ENCODE peak calls at places on chromosome 4, in six cellular contexts. Y is mesothelial cell of epicardium, G is body of pancreas, F is posterior cingulate gyrus, U is non-pigmented ciliary epithelial cell, W is stromal cell of bone marrow. I is an unnamed sample.

GRCh38 chr4:135316266-135316779 is 1114.7 kb upstream of the PABPC4L start:
- DNase-seq in Y (no peak), G (no peak), F (no peak), U (no peak), W (no peak), I (no peak)

GRCh38 chr4:15420642-15421041 is 7.2 kb upstream of the C1QTNF7 start:
- DNase-seq in Y (no peak), G (no peak), F (no peak), U (peak; percentile 64), W (peak; percentile 83), I (no peak)

GRCh38 chr4:55348436-55348835 is 2.4 kb downstream of the SRD5A3 start:
- DNase-seq in Y (no peak), G (no peak), F (no peak), U (no peak), W (no peak), I (no peak)

GRCh38 chr4:78592104-78592783 is 40.7 kb downstream of the ANXA3 start:
- DNase-seq in Y (no peak), G (no peak), F (no peak), U (no peak), W (no peak), I (no peak)

GRCh38 chr4:158760866-158761265 is 8.0 kb upstream of the FNIP2 start:
- DNase-seq in Y (no peak), G (no peak), F (no peak), U (no peak), W (no peak), I (no peak)

GRCh38 chr4:150668824-150669223 is 86.9 kb downstream of the MAB21L2 start:
- DNase-seq in Y (no peak), G (no peak), F (no peak), U (no peak), W (no peak), I (no peak)

GRCh38 chr4:125736057-125736456 is 421.3 kb downstream of the FAT4 start:
- DNase-seq in Y (no peak), G (no peak), F (no peak), U (no peak), W (peak; percentile 16), I (no peak)

GRCh38 chr4:159768011-159768410 is 665.1 kb downstream of the RAPGEF2 start:
- DNase-seq in Y (no peak), G (no peak), F (no peak), U (peak; percentile 52), W (no peak), I (no peak)

GRCh38 chr4:212438-213174 is 88.3 kb downstream of the ZNF718 start:
- DNase-seq in Y (no peak), G (peak; percentile 85), F (peak; percentile 96), U (peak; percentile 70), W (peak; percentile 75), I (peak; percentile 63)

GRCh38 chr4:150589174-150589573 is 7.2 kb downstream of the MAB21L2 start:
- DNase-seq in Y (no peak), G (no peak), F (no peak), U (no peak), W (no peak), I (no peak)

GRCh38 chr4:77699731-77700210 is 94.2 kb downstream of the CXCL13 start:
- DNase-seq in Y (no peak), G (no peak), F (no peak), U (peak; percentile 80), W (peak; percentile 41), I (no peak)

GRCh38 chr4:102736636-102737549 is 23.9 kb downstream of the MANBA start:
- DNase-seq in Y (no peak), G (no peak), F (no peak), U (no peak), W (no peak), I (no peak)

GRCh38 chr4:55336138-55337034 is 9.7 kb upstream of the SRD5A3 start:
- DNase-seq in Y (no peak), G (no peak), F (no peak), U (no peak), W (no peak), I (no peak)

GRCh38 chr4:161642708-161643107 is 521.1 kb downstream of the FSTL5 start:
- DNase-seq in Y (no peak), G (no peak), F (no peak), U (no peak), W (no peak), I (no peak)

GRCh38 chr4:32117696-32118095 is 1397.5 kb downstream of the PCDH7 start:
- DNase-seq in Y (no peak), G (no peak), F (no peak), U (no peak), W (no peak), I (no peak)

GRCh38 chr4:17188035-17188967 is 289.9 kb upstream of the LDB2 start:
- DNase-seq in Y (no peak), G (no peak), F (no peak), U (no peak), W (no peak), I (no peak)

GRCh38 chr4:161287678-161288352 is 876.0 kb downstream of the FSTL5 start:
- DNase-seq in Y (no peak), G (no peak), F (no peak), U (no peak), W (no peak), I (no peak)

GRCh38 chr4:122930877-122931276 is 8.5 kb upstream of the NUDT6 start:
- DNase-seq in Y (no peak), G (no peak), F (no peak), U (no peak), W (no peak), I (no peak)

GRCh38 chr4:150826302-150826701 is 188.8 kb downstream of the LRBA start:
- DNase-seq in Y (no peak), G (no peak), F (no peak), U (no peak), W (no peak), I (no peak)

GRCh38 chr4:101125045-101125713 is 222.1 kb downstream of the PPP3CA start:
- DNase-seq in Y (no peak), G (no peak), F (no peak), U (no peak), W (no peak), I (no peak)